ENCODE peak calls at places on chromosomes 4 and X, in seven cellular contexts. One of them, this sample, is unnamed.

GRCh38 chrX:32408389-32408788 is 803.0 kb downstream of the DMD start:
- DNase-seq in upper lobe of right lung: no peak
- DNase-seq in tibial artery: no peak
- DNase-seq in thoracic aorta: no peak
- DNase-seq in SK-N-SH: peak; percentile 0
- DNase-seq in naive thymus-derived CD4-positive, alpha-beta T cell: peak; percentile 6
- DNase-seq in esophagus squamous epithelium: no peak
- DNase-seq in this sample: no peak

GRCh38 chr4:29972121-29972520 is 748.0 kb upstream of the PCDH7 start:
- DNase-seq in upper lobe of right lung: no peak
- DNase-seq in tibial artery: no peak
- DNase-seq in thoracic aorta: no peak
- DNase-seq in SK-N-SH: no peak
- DNase-seq in naive thymus-derived CD4-positive, alpha-beta T cell: no peak
- DNase-seq in esophagus squamous epithelium: no peak
- DNase-seq in this sample: no peak

GRCh38 chr4:168095776-168096443 is 3.6 kb downstream of the ANXA10 start:
- DNase-seq in upper lobe of right lung: no peak
- DNase-seq in tibial artery: no peak
- DNase-seq in thoracic aorta: no peak
- DNase-seq in SK-N-SH: no peak
- DNase-seq in naive thymus-derived CD4-positive, alpha-beta T cell: no peak
- DNase-seq in esophagus squamous epithelium: no peak
- DNase-seq in this sample: no peak

GRCh38 chr4:99383381-99383780 is 30.8 kb upstream of the ADH1C start:
- DNase-seq in upper lobe of right lung: no peak
- DNase-seq in tibial artery: no peak
- DNase-seq in thoracic aorta: no peak
- DNase-seq in SK-N-SH: no peak
- DNase-seq in naive thymus-derived CD4-positive, alpha-beta T cell: no peak
- DNase-seq in esophagus squamous epithelium: no peak
- DNase-seq in this sample: no peak

GRCh38 chr4:48944659-48945290 is 38.2 kb upstream of the OCIAD2 start:
- DNase-seq in upper lobe of right lung: no peak
- DNase-seq in tibial artery: no peak
- DNase-seq in thoracic aorta: no peak
- DNase-seq in SK-N-SH: peak; percentile 16
- DNase-seq in naive thymus-derived CD4-positive, alpha-beta T cell: peak; percentile 73
- DNase-seq in esophagus squamous epithelium: no peak
- DNase-seq in this sample: no peak

GRCh38 chr4:20418865-20419451 is 167.3 kb downstream of the SLIT2 start:
- DNase-seq in upper lobe of right lung: no peak
- DNase-seq in tibial artery: no peak
- DNase-seq in thoracic aorta: no peak
- DNase-seq in SK-N-SH: peak; percentile 27
- DNase-seq in naive thymus-derived CD4-positive, alpha-beta T cell: peak; percentile 42
- DNase-seq in esophagus squamous epithelium: no peak
- DNase-seq in this sample: no peak

GRCh38 chrX:42096262-42096939 is 173.0 kb upstream of the CASK start:
- DNase-seq in upper lobe of right lung: peak; percentile 58
- DNase-seq in tibial artery: no peak
- DNase-seq in thoracic aorta: no peak
- DNase-seq in SK-N-SH: no peak
- DNase-seq in naive thymus-derived CD4-positive, alpha-beta T cell: no peak
- DNase-seq in esophagus squamous epithelium: no peak
- DNase-seq in this sample: no peak

GRCh38 chrX:2351999-2352995 is 148.5 kb downstream of the DHRSX start:
- DNase-seq in upper lobe of right lung: no peak
- DNase-seq in tibial artery: no peak
- DNase-seq in thoracic aorta: no peak
- DNase-seq in SK-N-SH: no peak
- DNase-seq in naive thymus-derived CD4-positive, alpha-beta T cell: no peak
- DNase-seq in esophagus squamous epithelium: no peak
- DNase-seq in this sample: peak; percentile 58

GRCh38 chrX:110327336-110327735 is 9.5 kb upstream of the AMMECR1 start:
- DNase-seq in upper lobe of right lung: no peak
- DNase-seq in tibial artery: no peak
- DNase-seq in thoracic aorta: no peak
- DNase-seq in SK-N-SH: no peak
- DNase-seq in naive thymus-derived CD4-positive, alpha-beta T cell: no peak
- DNase-seq in esophagus squamous epithelium: no peak
- DNase-seq in this sample: no peak

GRCh38 chr4:109332926-109333464 is 30.5 kb upstream of the COL25A1 start:
- DNase-seq in upper lobe of right lung: no peak
- DNase-seq in tibial artery: no peak
- DNase-seq in thoracic aorta: no peak
- DNase-seq in SK-N-SH: no peak
- DNase-seq in naive thymus-derived CD4-positive, alpha-beta T cell: no peak
- DNase-seq in esophagus squamous epithelium: no peak
- DNase-seq in this sample: no peak

GRCh38 chrX:40300286-40300890 is 202.6 kb upstream of the BCOR start:
- DNase-seq in upper lobe of right lung: no peak
- DNase-seq in tibial artery: no peak
- DNase-seq in thoracic aorta: no peak
- DNase-seq in SK-N-SH: no peak
- DNase-seq in naive thymus-derived CD4-positive, alpha-beta T cell: no peak
- DNase-seq in esophagus squamous epithelium: no peak
- DNase-seq in this sample: no peak

GRCh38 chr4:82785248-82786003 is 13.2 kb downstream of the SCD5 start:
- DNase-seq in upper lobe of right lung: no peak
- DNase-seq in tibial artery: no peak
- DNase-seq in thoracic aorta: no peak
- DNase-seq in SK-N-SH: no peak
- DNase-seq in naive thymus-derived CD4-positive, alpha-beta T cell: no peak
- DNase-seq in esophagus squamous epithelium: no peak
- DNase-seq in this sample: no peak

GRCh38 chr4:184472540-184473264 is 1.6 kb downstream of the IRF2 start:
- DNase-seq in upper lobe of right lung: peak; percentile 94
- DNase-seq in tibial artery: peak; percentile 91
- DNase-seq in thoracic aorta: peak; percentile 33
- DNase-seq in SK-N-SH: peak; percentile 87
- DNase-seq in naive thymus-derived CD4-positive, alpha-beta T cell: peak; percentile 19
- DNase-seq in esophagus squamous epithelium: peak; percentile 30
- DNase-seq in this sample: peak; percentile 69

GRCh38 chr4:39134674-39135073 is 47.7 kb upstream of the WDR19 start:
- DNase-seq in upper lobe of right lung: no peak
- DNase-seq in tibial artery: no peak
- DNase-seq in thoracic aorta: no peak
- DNase-seq in SK-N-SH: peak; percentile 10
- DNase-seq in naive thymus-derived CD4-positive, alpha-beta T cell: no peak
- DNase-seq in esophagus squamous epithelium: no peak
- DNase-seq in this sample: no peak

DNA sequence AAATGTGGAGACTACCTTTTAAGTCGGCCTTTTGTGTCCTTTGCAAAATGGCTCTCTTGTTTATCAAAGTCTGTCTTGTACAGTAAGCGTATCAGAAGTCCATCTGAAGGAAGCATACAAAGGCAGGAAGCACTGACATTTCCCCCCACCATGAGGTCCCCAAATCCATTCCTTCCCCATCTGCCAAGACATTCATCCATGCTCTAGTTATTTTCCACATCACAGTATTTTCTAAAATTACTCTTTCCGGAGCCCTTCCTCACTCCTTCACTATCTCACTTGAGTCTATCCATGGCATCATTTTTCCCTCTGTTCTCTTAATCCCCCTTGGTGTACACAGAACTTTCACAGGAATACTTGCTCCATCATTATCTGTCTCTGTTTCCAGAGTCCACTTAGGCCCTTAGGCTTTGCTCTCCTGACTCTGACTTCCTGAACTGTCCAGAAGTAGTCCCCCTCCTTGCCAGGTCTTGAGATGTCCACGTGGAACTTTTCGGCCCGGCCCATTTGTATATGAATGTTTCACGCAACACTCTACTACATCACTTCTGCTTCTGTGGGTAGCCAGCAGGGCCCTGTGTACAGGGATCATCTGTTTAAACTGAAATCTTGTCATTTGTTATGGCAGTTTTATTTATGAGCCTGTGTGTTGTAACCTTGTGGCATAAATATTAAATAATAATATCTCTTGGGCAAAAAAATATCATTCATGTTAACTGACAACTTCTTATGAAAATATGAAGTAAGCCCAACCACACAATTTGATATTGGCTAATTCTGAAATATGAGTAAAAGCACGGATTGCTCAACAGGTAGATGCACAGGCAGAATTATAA is 2.0 kb downstream of the SEL1L3 start:
- DNase-seq in upper lobe of right lung: peak; percentile 70
- DNase-seq in tibial artery: no peak
- DNase-seq in thoracic aorta: no peak
- DNase-seq in SK-N-SH: no peak
- DNase-seq in naive thymus-derived CD4-positive, alpha-beta T cell: no peak
- DNase-seq in esophagus squamous epithelium: peak; percentile 6
- DNase-seq in this sample: no peak
- H3K4me3 ChIP-seq in upper lobe of right lung: peak overlapping the region; percentile 85
- H3K4me3 ChIP-seq in tibial artery: no peak overlapping the region
- H3K4me3 ChIP-seq in thoracic aorta: peak overlapping the region; percentile 77
- H3K4me3 ChIP-seq in SK-N-SH: peak overlapping the region; percentile 68
- H3K4me3 ChIP-seq in naive thymus-derived CD4-positive, alpha-beta T cell: peak overlapping the region; percentile 68
- H3K4me3 ChIP-seq in esophagus squamous epithelium: no peak overlapping the region
- H3K4me3 ChIP-seq in this sample: no peak overlapping the region

GRCh38 chr4:165583341-165583740 is 204.5 kb downstream of the CPE start:
- DNase-seq in upper lobe of right lung: no peak
- DNase-seq in tibial artery: no peak
- DNase-seq in thoracic aorta: no peak
- DNase-seq in SK-N-SH: no peak
- DNase-seq in naive thymus-derived CD4-positive, alpha-beta T cell: no peak
- DNase-seq in esophagus squamous epithelium: no peak
- DNase-seq in this sample: no peak

GRCh38 chr4:165584916-165585315 is 206.1 kb downstream of the CPE start:
- DNase-seq in upper lobe of right lung: no peak
- DNase-seq in tibial artery: no peak
- DNase-seq in thoracic aorta: no peak
- DNase-seq in SK-N-SH: no peak
- DNase-seq in naive thymus-derived CD4-positive, alpha-beta T cell: no peak
- DNase-seq in esophagus squamous epithelium: no peak
- DNase-seq in this sample: no peak

DNA sequence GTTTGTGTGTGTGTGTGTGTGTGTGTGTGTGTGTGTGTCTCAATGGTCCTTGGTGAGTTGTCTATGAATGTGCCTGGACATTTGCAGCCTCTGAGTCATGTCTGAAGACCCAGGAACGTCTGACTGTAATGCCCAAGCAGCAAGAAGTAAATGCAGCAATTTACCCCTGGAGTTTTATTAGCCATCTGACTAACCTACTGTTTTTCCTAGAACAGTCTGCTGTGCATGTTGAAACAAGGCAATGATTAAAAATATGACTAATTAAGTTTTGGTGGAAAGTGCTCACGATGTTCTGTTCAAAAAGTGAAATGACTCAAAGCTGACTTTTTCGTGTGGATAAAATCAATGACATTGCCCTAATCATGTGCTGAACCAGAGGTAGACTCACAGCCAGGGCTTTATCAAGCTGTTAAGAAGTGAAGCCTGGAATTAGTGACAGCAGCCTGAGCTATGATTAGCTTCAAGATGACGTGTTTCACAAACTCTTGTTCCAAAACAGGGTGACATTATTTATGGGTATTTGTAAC is 201.6 kb downstream of the CPE start:
- DNase-seq in upper lobe of right lung: no peak
- DNase-seq in tibial artery: no peak
- DNase-seq in thoracic aorta: peak; percentile 3
- DNase-seq in SK-N-SH: no peak
- DNase-seq in naive thymus-derived CD4-positive, alpha-beta T cell: no peak
- DNase-seq in esophagus squamous epithelium: no peak
- DNase-seq in this sample: no peak
- H3K27ac ChIP-seq in upper lobe of right lung: no peak overlapping the region
- H3K27ac ChIP-seq in tibial artery: no peak overlapping the region
- H3K27ac ChIP-seq in thoracic aorta: no peak overlapping the region
- H3K27ac ChIP-seq in SK-N-SH: peak overlapping the region; percentile 35
- H3K27ac ChIP-seq in naive thymus-derived CD4-positive, alpha-beta T cell: no peak overlapping the region
- H3K27ac ChIP-seq in esophagus squamous epithelium: no peak overlapping the region
- H3K27ac ChIP-seq in this sample: no peak overlapping the region

DNA sequence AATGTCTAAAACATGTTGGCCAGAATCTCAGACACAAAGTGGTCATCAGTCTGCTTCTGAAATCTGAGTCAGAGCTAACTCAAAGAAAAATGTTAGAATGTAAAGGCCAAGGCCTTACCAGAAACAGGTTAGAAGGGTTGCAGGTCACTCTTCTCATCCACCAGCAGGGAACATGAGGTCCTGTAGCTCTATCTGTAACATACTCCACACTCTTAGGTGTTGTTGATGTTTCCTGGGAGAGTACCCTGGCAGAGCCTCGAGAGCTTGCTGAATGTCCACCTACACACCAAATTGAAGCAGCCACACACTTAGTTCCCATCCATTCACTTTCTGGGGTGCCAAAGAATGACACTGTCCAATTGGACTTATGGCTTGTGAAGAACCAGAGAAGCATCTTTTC is 76.6 kb upstream of the INPP4B start:
- DNase-seq in upper lobe of right lung: no peak
- DNase-seq in tibial artery: no peak
- DNase-seq in thoracic aorta: no peak
- DNase-seq in SK-N-SH: no peak
- DNase-seq in naive thymus-derived CD4-positive, alpha-beta T cell: no peak
- DNase-seq in esophagus squamous epithelium: no peak
- DNase-seq in this sample: no peak
- H3K27me3 ChIP-seq in upper lobe of right lung: no peaks in the 10 kb centered on the region
- H3K27me3 ChIP-seq in tibial artery: no peaks in the 10 kb centered on the region
- H3K27me3 ChIP-seq in thoracic aorta: no peaks in the 10 kb centered on the region
- H3K27me3 ChIP-seq in SK-N-SH: no peaks in the 10 kb centered on the region
- H3K27me3 ChIP-seq in naive thymus-derived CD4-positive, alpha-beta T cell: no peaks in the 10 kb centered on the region
- H3K27me3 ChIP-seq in esophagus squamous epithelium: no peaks in the 10 kb centered on the region
- H3K27me3 ChIP-seq in this sample: no peaks in the 10 kb centered on the region

GRCh38 chr4:76246852-76247251 is 4.7 kb upstream of the FAM47E start:
- DNase-seq in upper lobe of right lung: no peak
- DNase-seq in tibial artery: no peak
- DNase-seq in thoracic aorta: no peak
- DNase-seq in SK-N-SH: no peak
- DNase-seq in naive thymus-derived CD4-positive, alpha-beta T cell: no peak
- DNase-seq in esophagus squamous epithelium: no peak
- DNase-seq in this sample: no peak

GRCh38 chr4:76252271-76252653 is 741 bp downstream of the FAM47E start:
- DNase-seq in upper lobe of right lung: no peak
- DNase-seq in tibial artery: no peak
- DNase-seq in thoracic aorta: no peak
- DNase-seq in SK-N-SH: no peak
- DNase-seq in naive thymus-derived CD4-positive, alpha-beta T cell: no peak
- DNase-seq in esophagus squamous epithelium: no peak
- DNase-seq in this sample: no peak

GRCh38 chr4:76251448-76252270 is at the start of gene FAM47E:
- DNase-seq in upper lobe of right lung: peak; percentile 95
- DNase-seq in tibial artery: peak; percentile 80
- DNase-seq in thoracic aorta: peak; percentile 34
- DNase-seq in SK-N-SH: peak; percentile 90
- DNase-seq in naive thymus-derived CD4-positive, alpha-beta T cell: peak; percentile 28
- DNase-seq in esophagus squamous epithelium: no peak
- DNase-seq in this sample: peak; percentile 83

GRCh38 chr4:76253511-76253910 is 2.0 kb downstream of the FAM47E start:
- DNase-seq in upper lobe of right lung: no peak
- DNase-seq in tibial artery: no peak
- DNase-seq in thoracic aorta: no peak
- DNase-seq in SK-N-SH: no peak
- DNase-seq in naive thymus-derived CD4-positive, alpha-beta T cell: no peak
- DNase-seq in esophagus squamous epithelium: no peak
- DNase-seq in this sample: no peak

DNA sequence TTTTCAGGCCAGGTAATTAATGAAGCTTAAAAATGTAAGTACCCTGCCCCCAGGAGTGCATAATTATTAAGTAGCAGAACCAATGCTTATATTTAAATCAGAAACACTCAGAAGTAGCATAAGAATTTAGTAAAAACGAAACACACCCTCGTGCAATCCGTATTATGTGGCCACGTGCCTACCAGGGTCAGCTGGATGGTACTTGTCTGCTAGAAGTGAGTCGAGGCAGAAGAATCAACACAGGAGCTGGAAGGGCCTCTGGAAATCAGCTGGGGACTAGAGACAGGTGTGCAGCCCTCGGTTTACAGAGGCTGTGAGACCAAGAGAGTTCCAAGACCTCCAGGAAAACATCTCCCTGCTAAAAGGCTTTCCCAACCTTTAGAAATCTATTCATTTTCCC is 559 bp upstream of the FAM47E start:
- DNase-seq in upper lobe of right lung: no peak
- DNase-seq in tibial artery: no peak
- DNase-seq in thoracic aorta: no peak
- DNase-seq in SK-N-SH: peak; percentile 21
- DNase-seq in naive thymus-derived CD4-positive, alpha-beta T cell: no peak
- DNase-seq in esophagus squamous epithelium: no peak
- DNase-seq in this sample: no peak
- H3K4me3 ChIP-seq in upper lobe of right lung: peak overlapping the region; percentile 61
- H3K4me3 ChIP-seq in tibial artery: peak overlapping the region; percentile 79
- H3K4me3 ChIP-seq in thoracic aorta: peak overlapping the region; percentile 80
- H3K4me3 ChIP-seq in SK-N-SH: peak overlapping the region; percentile 72
- H3K4me3 ChIP-seq in naive thymus-derived CD4-positive, alpha-beta T cell: peak overlapping the region; percentile 51
- H3K4me3 ChIP-seq in esophagus squamous epithelium: peak overlapping the region; percentile 65
- H3K4me3 ChIP-seq in this sample: peak overlapping the region; percentile 82